ENCODE peak calls at places on chromosome 14, in five cellular contexts. R, D, U, X and E are unnamed samples.

GRCh38 chr14:54603362-54603761 is 36.4 kb downstream of the SAMD4A start:
- DNase-seq in U (no peak), R (no peak), D (no peak), X (no peak), E (no peak)

GRCh38 chr14:77989441-77989891 is 180.7 kb upstream of the NRXN3 start:
- DNase-seq in X (no peak), D (no peak), U (no peak), R (no peak), E (no peak)

GRCh38 chr14:103141117-103141796 is 18.0 kb downstream of the TNFAIP2 start:
- DNase-seq in D (peak; percentile 60), X (peak; percentile 92), U (peak; percentile 53), R (peak; percentile 11), E (no peak)

GRCh38 chr14:104724407-104724980 is 465 bp downstream of the ADSS1 start:
- DNase-seq in R (no peak), X (no peak), D (peak; percentile 59), U (no peak), E (no peak)

GRCh38 chr14:78673845-78674244 is 503.7 kb downstream of the NRXN3 start:
- DNase-seq in U (no peak), X (no peak), R (no peak), D (no peak), E (no peak)

GRCh38 chr14:88327497-88327896 is 4.4 kb upstream of the KCNK10 start:
- DNase-seq in U (peak; percentile 17), R (no peak), X (no peak), D (no peak), E (no peak)

GRCh38 chr14:68232643-68233055 is 413.1 kb downstream of the RAD51B start:
- DNase-seq in D (no peak), X (no peak), U (no peak), R (no peak), E (no peak)

GRCh38 chr14:97916100-97916499 is 1118.9 kb downstream of the VRK1 start:
- DNase-seq in X (no peak), D (no peak), U (no peak), R (no peak), E (no peak)

GRCh38 chr14:76227450-76228050 is 75.8 kb downstream of the GPATCH2L start:
- DNase-seq in U (no peak), X (no peak), R (no peak), D (no peak), E (no peak)

GRCh38 chr14:51356381-51356780 is 116.3 kb downstream of the TMX1 start:
- DNase-seq in D (no peak), U (no peak), R (no peak), X (no peak), E (no peak)

GRCh38 chr14:104295681-104296387 is 157.4 kb downstream of the KIF26A start:
- DNase-seq in R (no peak), U (no peak), D (peak; percentile 1), X (no peak), E (no peak)

GRCh38 chr14:45698462-45699134 is 445.6 kb upstream of the MIS18BP1 start:
- DNase-seq in U (peak; percentile 23), X (no peak), D (peak; percentile 27), R (no peak), E (no peak)

GRCh38 chr14:60724080-60724618 is at the start of gene SIX4:
- DNase-seq in D (peak; percentile 37), X (peak; percentile 73), U (peak; percentile 85), R (peak; percentile 9), E (no peak)

GRCh38 chr14:103846008-103846568 is 1.3 kb downstream of the PPP1R13B start:
- DNase-seq in X (no peak), R (no peak), D (no peak), U (no peak), E (no peak)

GRCh38 chr14:49497725-49498348 is 88.3 kb downstream of the RPS29 start:
- DNase-seq in X (no peak), D (peak; percentile 15), U (peak; percentile 65), R (peak; percentile 49), E (no peak)

GRCh38 chr14:24072436-24072835 is 1.1 kb downstream of the CPNE6 start:
- DNase-seq in U (no peak), D (peak; percentile 32), R (no peak), X (no peak), E (no peak)

GRCh38 chr14:102784892-102785597 is 7.8 kb downstream of the TRAF3 start:
- DNase-seq in D (no peak), R (no peak), X (no peak), U (no peak), E (no peak)

GRCh38 chr14:65142429-65142828 is 40.1 kb upstream of the MAX start:
- DNase-seq in X (no peak), D (no peak), R (no peak), U (no peak), E (no peak)

GRCh38 chr14:101058571-101058970 is 155.0 kb upstream of the RTL1 start:
- DNase-seq in X (no peak), R (no peak), U (no peak), D (no peak), E (no peak)

GRCh38 chr14:75422169-75422568 is 5.7 kb upstream of the JDP2 start:
- DNase-seq in U (no peak), D (no peak), X (no peak), R (no peak), E (no peak)

GRCh38 chr14:56092761-56093160 is 25.4 kb upstream of the PELI2 start:
- DNase-seq in X (no peak), U (no peak), R (no peak), D (no peak), E (no peak)

GRCh38 chr14:61547186-61548121 is 147.9 kb upstream of the HIF1A start:
- DNase-seq in X (no peak), R (no peak), U (no peak), D (no peak), E (no peak)

GRCh38 chr14:90777358-90777757 is 38.9 kb downstream of the TTC7B start:
- DNase-seq in U (no peak), X (no peak), R (no peak), D (no peak), E (no peak)

GRCh38 chr14:106276326-106277267 is 750.2 kb downstream of the TMEM121 start:
- DNase-seq in U (no peak), D (no peak), X (no peak), R (no peak), E (no peak)

GRCh38 chr14:101033446-101034165 is 130.1 kb upstream of the RTL1 start:
- DNase-seq in U (no peak), X (no peak), R (no peak), D (no peak), E (peak; percentile 1)

GRCh38 chr14:53153702-53154112 is 584 bp upstream of the DDHD1 start:
- DNase-seq in D (no peak), X (no peak), U (no peak), R (no peak), E (no peak)

GRCh38 chr14:99229654-99230215 is 42.3 kb downstream of the BCL11B start:
- DNase-seq in X (no peak), D (no peak), R (no peak), U (no peak), E (no peak)

GRCh38 chr14:71923471-71923870 is 8.8 kb upstream of the RGS6 start:
- DNase-seq in R (no peak), X (no peak), D (no peak), U (no peak), E (no peak)

GRCh38 chr14:61812347-61813100 is 50.3 kb downstream of the SNAPC1 start:
- DNase-seq in U (no peak), D (no peak), R (no peak), X (no peak), E (peak; percentile 23)